ENCODE peak calls at places on chromosomes 3 and 15, in ten cellular contexts. V is B cell, R is GM13976, A is ACHN, S is pulmonary artery endothelial cell, Z is ELR, C is LoVo, M is GDM1, X is skeletal muscle cell, D is NCI-H69. U is an unnamed sample.

GRCh38 chr15:75727851-75728715 is 15.4 kb upstream of the CSPG4 start:
- DNase-seq in V (peak; percentile 63), R (peak; percentile 61), A (peak; percentile 57), S (no peak), Z (peak; percentile 51), C (no peak), M (peak; percentile 64), X (no peak), D (peak; percentile 33), U (no peak)

GRCh38 chr3:37386627-37387230 is 212.3 kb upstream of the LRRFIP2 start:
- DNase-seq in V (no peak), R (no peak), A (no peak), S (no peak), Z (no peak), C (no peak), M (no peak), X (peak; percentile 4), D (no peak), U (no peak)

GRCh38 chr15:73682597-73683090 is 1.5 kb upstream of the CD276 start:
- DNase-seq in V (no peak), R (no peak), A (no peak), S (no peak), Z (no peak), C (no peak), M (no peak), X (no peak), D (no peak), U (no peak)

GRCh38 chr3:11226042-11226370 is 46.2 kb upstream of the ATG7 start:
- DNase-seq in V (no peak), R (no peak), A (no peak), S (no peak), Z (no peak), C (no peak), M (no peak), X (no peak), D (no peak), U (no peak)

GRCh38 chr3:78277220-78277619 is 1237.3 kb downstream of the ROBO2 start:
- DNase-seq in V (no peak), R (no peak), A (no peak), S (no peak), Z (no peak), C (no peak), M (no peak), X (no peak), D (no peak), U (no peak)

GRCh38 chr3:134325722-134326121 is 48.5 kb downstream of the AMOTL2 start:
- DNase-seq in V (no peak), R (no peak), A (no peak), S (no peak), Z (no peak), C (no peak), M (no peak), X (no peak), D (no peak), U (no peak)

GRCh38 chr15:50627351-50628055 is 59.1 kb downstream of the TRPM7 start:
- DNase-seq in V (no peak), R (no peak), A (no peak), S (no peak), Z (peak; percentile 26), C (no peak), M (no peak), X (no peak), D (no peak), U (no peak)

GRCh38 chr3:50529996-50530706 is 26.7 kb upstream of the CACNA2D2 start:
- DNase-seq in V (no peak), R (no peak), A (no peak), S (no peak), Z (no peak), C (no peak), M (no peak), X (no peak), D (peak; percentile 45), U (no peak)

GRCh38 chr3:109195812-109196211 is 59.3 kb downstream of the C3orf85 start:
- DNase-seq in V (no peak), R (no peak), A (peak; percentile 45), S (no peak), Z (peak; percentile 87), C (peak; percentile 6), M (no peak), X (no peak), D (no peak), U (no peak)

GRCh38 chr3:110810356-110810755 is 261.3 kb upstream of the NECTIN3 start:
- DNase-seq in V (no peak), R (no peak), A (no peak), S (peak; percentile 60), Z (peak; percentile 60), C (no peak), M (no peak), X (no peak), D (no peak), U (no peak)

GRCh38 chr3:20185364-20185732 is 658 bp downstream of the SGO1 start:
- DNase-seq in V (no peak), R (peak; percentile 31), A (peak; percentile 24), S (no peak), Z (peak; percentile 43), C (peak; percentile 2), M (no peak), X (no peak), D (peak; percentile 62), U (no peak)

U was measured in CMK.